ENCODE peak calls at places on chromosomes 4 and X, in nine cellular contexts. N is amniotic epithelial cell; L is hippocampal formation; H is fibroblast of lung; P is AG08395; T is stimulated activated CD8-positive, alpha-beta memory T cell treated with anti-CD3 and anti-CD28 coated beads, Interleukin-7, amount 100 ng/mL, for 4 hours; O is GM10248; A is T-helper 2 cell; G is NCI-H460. C is an unnamed sample.

GRCh38 chr4:184849184-184849583 is 23.4 kb upstream of the ACSL1 start:
- DNase-seq in H (no peak), A (no peak), P (no peak), N (peak), O (no peak), T (no peak), G (no peak), L (no peak), C (no peak)

GRCh38 chr4:22312113-22312512 is 203.8 kb downstream of the ADGRA3 start:
- DNase-seq in O (no peak), H (no peak), A (no peak), T (no peak), L (no peak), N (no peak), G (no peak), P (no peak), C (no peak)

GRCh38 chrX:154121961-154122360 is 22.1 kb upstream of the OPN1LW start:
- DNase-seq in N (no peak), A (no peak), T (no peak), L (no peak), O (no peak), G (no peak), P (no peak), H (no peak), C (no peak)

GRCh38 chr4:104352211-104352610 is 142.5 kb downstream of the CXXC4 start:
- DNase-seq in O (no peak), L (no peak), T (no peak), G (no peak), P (no peak), A (no peak), H (no peak), N (no peak), C (no peak)

GRCh38 chrX:138485767-138486166 is 225.8 kb downstream of the FGF13 start:
- DNase-seq in P (no peak), T (no peak), N (no peak), O (no peak), H (no peak), L (no peak), G (no peak), A (no peak), C (no peak)

GRCh38 chrX:38175140-38175539 is 45.5 kb downstream of the SRPX start:
- DNase-seq in N (no peak), O (peak), T (no peak), P (peak), H (peak), L (no peak), G (peak), A (no peak), C (no peak)

GRCh38 chr4:148998719-148999118 is 556.5 kb upstream of the NR3C2 start:
- DNase-seq in A (no peak), H (no peak), O (no peak), L (no peak), G (no peak), N (peak), P (no peak), T (no peak), C (no peak)

GRCh38 chrX:133921764-133922389 is 63.5 kb downstream of the GPC3 start:
- DNase-seq in T (no peak), H (no peak), L (no peak), N (no peak), O (peak), G (peak), A (no peak), P (peak), C (no peak)

GRCh38 chrX:43836435-43837184 is 45.6 kb downstream of the MAOB start:
- DNase-seq in G (peak), P (peak), O (peak), H (peak), N (peak), A (no peak), T (no peak), L (no peak), C (no peak)

GRCh38 chr4:165324203-165324917 is 3.1 kb upstream of the MSMO1 start:
- DNase-seq in L (no peak), T (no peak), P (no peak), A (no peak), N (no peak), G (no peak), O (no peak), H (no peak), C (no peak)

GRCh38 chr4:103098331-103098730 is 1.3 kb downstream of the BDH2 start:
- DNase-seq in O (no peak), N (no peak), G (no peak), A (no peak), T (no peak), L (no peak), H (no peak), P (no peak), C (no peak)

GRCh38 chr4:90486346-90486745 is 359.2 kb downstream of the CCSER1 start:
- DNase-seq in L (no peak), N (no peak), H (no peak), G (no peak), O (no peak), T (no peak), A (no peak), P (no peak), C (no peak)

GRCh38 chr4:1011022-1011694 is at the start of gene FGFRL1:
- DNase-seq in T (peak), A (peak), N (peak), O (peak), L (peak), P (peak), H (peak), G (peak), C (no peak)

C was measured in epithelial cell of proximal tubule.